ENCODE peak calls at places on chromosomes 7 and 10, in five cellular contexts. One of them, this sample, is unnamed. For H3K4me1, the result is how much of the 10 kb centered on the place peaks cover.

GRCh38 chr10:86798636-86799035 is 42.2 kb downstream of the BMPR1A start:
- DNase-seq in spleen: no peak
- DNase-seq in HCT116: no peak
- DNase-seq in Panc1: no peak
- DNase-seq in stomach: no peak
- DNase-seq in this sample: no peak

GRCh38 chr7:157140118-157140905 is 1.6 kb downstream of the UBE3C start:
- DNase-seq in spleen: no peak
- DNase-seq in HCT116: no peak
- DNase-seq in Panc1: no peak
- DNase-seq in stomach: no peak
- DNase-seq in this sample: no peak

GRCh38 chr7:149559711-149560110 is 62.1 kb upstream of the ZNF746 start:
- DNase-seq in spleen: no peak
- DNase-seq in HCT116: no peak
- DNase-seq in Panc1: no peak
- DNase-seq in stomach: no peak
- DNase-seq in this sample: no peak

GRCh38 chr10:74096777-74097176 is 53.9 kb downstream of the AP3M1 start:
- DNase-seq in spleen: no peak
- DNase-seq in HCT116: no peak
- DNase-seq in Panc1: no peak
- DNase-seq in stomach: no peak
- DNase-seq in this sample: no peak

GRCh38 chr10:49174926-49175500 is 13.2 kb downstream of the TMEM273 start:
- DNase-seq in spleen: no peak
- DNase-seq in HCT116: no peak
- DNase-seq in Panc1: no peak
- DNase-seq in stomach: no peak
- DNase-seq in this sample: peak

GRCh38 chr7:47227762-47228177 is 354.1 kb downstream of the TNS3 start:
- DNase-seq in spleen: no peak
- DNase-seq in HCT116: peak
- DNase-seq in Panc1: no peak
- DNase-seq in stomach: no peak
- DNase-seq in this sample: no peak

GRCh38 chr10:76871697-76872295 is 765.8 kb downstream of the KCNMA1 start:
- DNase-seq in spleen: no peak
- DNase-seq in HCT116: no peak
- DNase-seq in Panc1: no peak
- DNase-seq in stomach: no peak
- DNase-seq in this sample: no peak

GRCh38 chr7:112869111-112869774 is 79.0 kb upstream of the TMEM168 start:
- DNase-seq in spleen: no peak
- DNase-seq in HCT116: peak
- DNase-seq in Panc1: peak
- DNase-seq in stomach: peak
- DNase-seq in this sample: no peak

DNA sequence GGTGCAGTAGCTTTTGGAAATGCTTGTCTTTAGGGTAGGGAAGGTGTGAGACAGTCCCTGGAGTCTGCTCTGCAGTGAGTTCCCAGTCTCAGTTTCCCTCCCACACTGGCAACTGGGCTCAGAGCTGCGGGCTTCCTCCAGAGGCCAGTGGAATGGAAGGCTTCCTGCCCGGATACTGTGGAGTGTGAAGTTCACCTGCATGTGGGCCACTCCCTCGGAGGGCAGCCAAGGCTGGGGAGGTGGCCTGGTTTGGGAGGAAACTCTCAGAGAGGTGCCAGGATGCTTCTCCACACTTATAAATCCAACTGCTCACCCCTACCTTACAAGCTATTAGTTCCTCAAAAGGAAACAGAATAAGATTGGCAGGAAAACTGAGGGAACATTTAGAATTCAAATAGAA is 18.1 kb upstream of the UBE2H start:
- DNase-seq in spleen: peak
- DNase-seq in HCT116: no peak
- DNase-seq in Panc1: no peak
- DNase-seq in stomach: peak
- DNase-seq in this sample: no peak
- H3K4me1 ChIP-seq in spleen: under half
- H3K4me1 ChIP-seq in HCT116: under half
- H3K4me1 ChIP-seq in Panc1: under half
- H3K4me1 ChIP-seq in stomach: under half
- H3K4me1 ChIP-seq in this sample: under half

GRCh38 chr7:151838861-151839381 is 38.0 kb downstream of the PRKAG2 start:
- DNase-seq in spleen: peak
- DNase-seq in HCT116: no peak
- DNase-seq in Panc1: no peak
- DNase-seq in stomach: no peak
- DNase-seq in this sample: no peak
- TF ChIP-seq POLR2AphosphoS5 in spleen: peak
- TF ChIP-seq POLR2AphosphoS5 in HCT116: no peak
- TF ChIP-seq POLR2AphosphoS5 in Panc1: no peak
- TF ChIP-seq POLR2AphosphoS5 in stomach: no peak
- TF ChIP-seq POLR2AphosphoS5 in this sample: no peak

GRCh38 chr7:1106063-1106782 is 18.3 kb downstream of the GPER1 start:
- DNase-seq in spleen: peak
- DNase-seq in HCT116: no peak
- DNase-seq in Panc1: no peak
- DNase-seq in stomach: no peak
- DNase-seq in this sample: no peak
- H3K27ac ChIP-seq in spleen: no peak
- H3K27ac ChIP-seq in HCT116: no peak
- H3K27ac ChIP-seq in Panc1: no peak
- H3K27ac ChIP-seq in stomach: no peak
- H3K27ac ChIP-seq in this sample: no peak

GRCh38 chr10:104254493-104255243 is at the start of gene GSTO1:
- DNase-seq in spleen: peak
- DNase-seq in HCT116: peak
- DNase-seq in Panc1: no peak
- DNase-seq in stomach: peak
- DNase-seq in this sample: peak

GRCh38 chr10:104257235-104257634 is 2.5 kb downstream of the GSTO1 start:
- DNase-seq in spleen: no peak
- DNase-seq in HCT116: no peak
- DNase-seq in Panc1: no peak
- DNase-seq in stomach: no peak
- DNase-seq in this sample: no peak

GRCh38 chr10:104258209-104258608 is 3.5 kb downstream of the GSTO1 start:
- DNase-seq in spleen: no peak
- DNase-seq in HCT116: no peak
- DNase-seq in Panc1: no peak
- DNase-seq in stomach: no peak
- DNase-seq in this sample: no peak

GRCh38 chr10:104255244-104255981 is 721 bp downstream of the GSTO1 start:
- DNase-seq in spleen: no peak
- DNase-seq in HCT116: no peak
- DNase-seq in Panc1: no peak
- DNase-seq in stomach: no peak
- DNase-seq in this sample: peak

GRCh38 chr10:104256335-104257080 is 1.8 kb downstream of the GSTO1 start:
- DNase-seq in spleen: no peak
- DNase-seq in HCT116: no peak
- DNase-seq in Panc1: no peak
- DNase-seq in stomach: no peak
- DNase-seq in this sample: no peak
- H3K4me1 ChIP-seq in spleen: half or more
- H3K4me1 ChIP-seq in HCT116: under half
- H3K4me1 ChIP-seq in Panc1: under half
- H3K4me1 ChIP-seq in stomach: under half
- H3K4me1 ChIP-seq in this sample: under half

GRCh38 chr10:103695584-103696005 is 159.8 kb downstream of the SH3PXD2A start:
- DNase-seq in spleen: no peak
- DNase-seq in HCT116: no peak
- DNase-seq in Panc1: no peak
- DNase-seq in stomach: no peak
- DNase-seq in this sample: no peak

GRCh38 chr10:103696094-103696410 is 159.3 kb downstream of the SH3PXD2A start:
- DNase-seq in spleen: no peak
- DNase-seq in HCT116: no peak
- DNase-seq in Panc1: no peak
- DNase-seq in stomach: no peak
- DNase-seq in this sample: no peak

GRCh38 chr10:103698266-103698665 is 157.1 kb downstream of the SH3PXD2A start:
- DNase-seq in spleen: no peak
- DNase-seq in HCT116: no peak
- DNase-seq in Panc1: no peak
- DNase-seq in stomach: no peak
- DNase-seq in this sample: no peak

GRCh38 chr10:103697787-103698186 is 157.6 kb downstream of the SH3PXD2A start:
- DNase-seq in spleen: no peak
- DNase-seq in HCT116: no peak
- DNase-seq in Panc1: no peak
- DNase-seq in stomach: no peak
- DNase-seq in this sample: no peak

DNA sequence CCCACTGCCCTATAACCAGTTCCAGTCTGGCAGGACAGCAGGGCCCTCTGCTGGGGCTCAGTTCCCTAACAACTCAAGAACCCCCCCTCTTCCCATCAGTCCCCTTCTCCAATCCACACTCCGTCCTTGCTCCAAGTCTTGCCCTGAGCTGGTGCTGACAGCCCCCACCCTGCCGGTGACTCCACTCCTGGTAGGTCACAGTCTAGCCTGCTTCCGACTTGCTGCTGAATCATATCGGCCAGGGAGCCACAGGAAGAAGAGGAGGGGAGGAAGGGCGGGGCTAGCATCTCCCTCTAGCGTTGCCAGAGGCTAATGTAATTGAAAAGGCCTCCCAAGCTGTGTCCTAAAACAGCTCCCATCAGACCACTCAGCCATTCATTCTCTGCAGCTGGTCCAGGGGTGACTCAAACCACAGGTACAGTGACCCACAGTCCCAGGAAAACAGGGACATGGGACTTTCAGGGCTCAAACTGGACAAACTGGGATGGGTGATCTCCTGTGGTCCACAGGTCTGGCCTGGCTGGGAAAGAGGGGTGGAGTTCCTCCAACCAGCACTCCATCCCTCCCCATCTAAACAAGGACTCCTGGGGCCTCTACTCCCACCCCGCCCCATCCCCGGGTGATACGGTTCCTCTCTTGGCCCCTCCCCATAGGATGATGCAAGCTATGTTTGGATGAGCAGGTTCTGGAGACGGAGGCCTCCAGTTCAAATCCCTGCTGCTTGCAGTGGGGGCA is 158.8 kb downstream of the SH3PXD2A start:
- DNase-seq in spleen: peak
- DNase-seq in HCT116: peak
- DNase-seq in Panc1: peak
- DNase-seq in stomach: peak
- DNase-seq in this sample: no peak
- TF ChIP-seq POLR2AphosphoS5 in spleen: no peak
- TF ChIP-seq POLR2AphosphoS5 in HCT116: peak
- TF ChIP-seq POLR2AphosphoS5 in Panc1: no peak
- TF ChIP-seq POLR2AphosphoS5 in stomach: peak
- TF ChIP-seq POLR2AphosphoS5 in this sample: no peak

This sample was measured in prostate gland.